ENCODE peak calls at places on chromosomes 11 and 22, in six cellular contexts. N, R, S, H, W and G are unnamed samples. For H3K4me1, the result is how much of the 10 kb centered on the place peaks cover.

GRCh38 chr11:70074701-70075100 is 3.4 kb upstream of the ANO1 start:
- DNase-seq in W (no peak), R (no peak), H (no peak), N (no peak), S (no peak), G (peak)

GRCh38 chr22:17159504-17159951 is 451 bp upstream of the HDHD5 start:
- DNase-seq in H (peak), W (no peak), N (peak), R (peak), S (no peak), G (peak)

GRCh38 chr22:29722151-29722550 is 2.3 kb downstream of the CABP7 start:
- DNase-seq in N (no peak), H (no peak), W (no peak), S (no peak), R (no peak), G (no peak)

GRCh38 chr11:48002565-48002964 is 22.2 kb downstream of the PTPRJ start:
- DNase-seq in W (no peak), R (no peak), N (no peak), H (no peak), S (no peak), G (no peak)

GRCh38 chr11:103125462-103125861 is 16.2 kb downstream of the DYNC2H1 start:
- DNase-seq in N (no peak), S (no peak), R (no peak), H (no peak), W (no peak), G (no peak)

GRCh38 chr22:24592144-24592845 is 578 bp downstream of the LRRC75B start:
- DNase-seq in R (peak), N (peak), W (no peak), S (peak), H (peak), G (no peak)

GRCh38 chr11:107708787-107709186 is 3.1 kb downstream of the SLN start:
- DNase-seq in S (no peak), N (no peak), H (no peak), R (no peak), W (no peak), G (no peak)

GRCh38 chr11:35036642-35037041 is 102.3 kb upstream of the CD44 start:
- DNase-seq in W (peak), R (no peak), S (no peak), N (no peak), H (no peak), G (no peak)

GRCh38 chr11:278001-278951 is at the start of gene NLRP6:
- DNase-seq in S (no peak), R (no peak), H (no peak), W (no peak), N (no peak), G (no peak)

GRCh38 chr11:70203749-70204465 is 811 bp downstream of the FADD start:
- DNase-seq in R (peak), W (peak), N (peak), H (peak), S (peak), G (no peak)

GRCh38 chr11:128928400-128928799 is 14.3 kb downstream of the TP53AIP1 start:
- DNase-seq in N (no peak), H (no peak), S (no peak), R (peak), W (no peak), G (no peak)

GRCh38 chr11:119012629-119013170 is 5.4 kb downstream of the RPS25 start:
- DNase-seq in N (no peak), W (no peak), H (no peak), S (no peak), R (no peak), G (no peak)

GRCh38 chr22:17705565-17706450 is 67.3 kb downstream of the BCL2L13 start:
- DNase-seq in S (no peak), N (no peak), R (no peak), H (no peak), W (no peak), G (no peak)

DNA sequence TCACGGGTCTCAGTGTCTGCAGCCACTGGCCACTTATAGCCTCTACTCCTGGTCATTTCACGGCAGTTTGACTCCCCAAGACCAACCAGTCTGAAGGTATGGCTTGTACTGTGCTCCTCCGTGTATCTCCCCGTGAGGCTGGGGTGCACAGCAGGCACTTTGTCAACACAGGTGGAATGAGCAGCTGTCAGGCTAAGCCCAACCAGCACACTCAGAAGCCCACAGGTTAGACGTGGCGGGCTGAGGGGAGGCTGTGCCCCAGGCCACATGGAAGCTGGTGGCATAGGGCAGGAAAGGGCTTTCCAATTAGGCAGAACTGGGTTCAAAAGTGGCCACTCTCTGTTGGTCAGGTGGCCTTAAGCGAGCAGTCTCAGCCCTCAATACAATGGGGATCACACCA is 7.0 kb downstream of the TP53I11 start:
- DNase-seq in N (no peak), H (no peak), W (no peak), S (no peak), R (no peak), G (no peak)
- H3K4me1 ChIP-seq in N (half or more), H (under half), W (under half), S (under half), R (under half), G (half or more)

DNA sequence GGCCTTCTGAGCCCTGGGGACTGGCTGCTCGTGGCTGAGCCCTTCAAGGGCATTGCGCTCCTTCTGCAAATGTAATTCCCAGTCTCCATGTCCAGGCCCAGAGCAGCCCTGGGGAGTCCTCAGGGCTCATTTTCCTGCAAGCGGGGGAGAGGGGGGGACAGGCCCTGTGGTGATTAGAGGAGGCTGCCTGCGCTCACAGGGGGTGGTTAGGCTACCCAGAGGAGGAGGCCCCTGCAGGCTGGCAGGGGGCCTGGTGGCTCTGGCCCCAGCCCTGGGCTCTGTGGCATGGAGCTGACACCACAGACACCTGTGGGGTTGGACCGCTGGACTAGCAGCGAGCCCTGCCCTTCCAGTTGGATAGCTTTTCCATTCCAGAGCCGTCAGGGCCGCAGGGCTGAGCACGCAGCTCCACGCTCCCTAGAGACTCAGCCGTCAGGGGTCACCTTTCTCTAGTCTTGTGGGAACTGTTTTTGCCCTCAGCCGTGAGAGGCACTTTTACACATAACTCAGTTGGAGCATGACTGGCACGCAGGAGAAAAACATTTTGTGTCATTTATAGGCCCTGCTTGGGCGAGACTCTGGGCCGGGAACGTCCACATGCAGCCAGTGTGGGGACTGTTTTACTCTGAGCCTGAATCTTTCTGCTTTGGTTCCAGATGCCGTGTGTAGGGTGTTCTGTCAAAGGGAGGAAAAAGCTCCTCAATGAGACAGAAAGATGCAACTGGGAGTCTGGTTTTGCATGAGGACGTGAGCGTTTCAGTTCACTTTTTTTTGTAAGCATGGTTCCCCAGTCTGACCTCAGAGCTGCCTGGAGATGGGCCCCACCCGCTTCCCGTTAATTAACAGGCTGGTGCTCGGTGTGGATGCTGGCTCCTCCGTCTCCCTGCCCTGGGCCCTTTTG is 58.1 kb downstream of the LRP5 start:
- DNase-seq in H (no peak), R (peak), N (no peak), S (no peak), W (no peak), G (no peak)
- TF ChIP-seq POLR2AphosphoS5 in H (no peak), R (no peak), N (no peak), S (no peak), W (no peak), G (no peak)

GRCh38 chr11:64229090-64229958 is 1.0 kb upstream of the DNAJC4 start:
- DNase-seq in S (no peak), N (no peak), W (no peak), R (peak), H (no peak), G (no peak)
- H3K4me1 ChIP-seq in S (under half), N (half or more), W (half or more), R (under half), H (under half), G (half or more)

DNA sequence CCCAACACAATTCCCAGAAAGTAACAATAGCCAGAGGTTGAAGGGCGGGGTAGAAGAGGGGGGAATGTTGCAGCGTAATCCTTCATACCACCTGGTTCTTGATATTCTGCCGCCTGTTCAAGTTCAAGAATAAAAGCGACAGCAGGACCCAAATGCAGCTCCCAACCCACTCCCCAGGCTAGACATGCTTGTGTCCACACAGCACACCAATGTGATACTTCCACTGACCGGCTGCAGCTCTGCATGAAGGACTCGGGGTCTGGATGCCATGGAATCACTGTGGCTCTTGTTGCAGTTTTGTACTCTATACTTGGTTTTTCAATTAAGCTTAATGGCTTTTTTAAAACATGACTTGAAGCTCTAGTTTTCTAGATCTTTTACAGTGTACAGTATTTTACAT is 6.5 kb downstream of the SRPRA start:
- DNase-seq in S (no peak), N (no peak), R (no peak), W (no peak), H (no peak), G (no peak)
- TF ChIP-seq POLR2AphosphoS5 in S (no peak), N (no peak), R (no peak), W (peak), H (peak), G (no peak)